ENCODE peak calls at places on chromosome X, in ten cellular contexts. D, A, G, K, S, T, L, F, M and O are unnamed samples.

GRCh38 chrX:68196939-68197791 is 236.1 kb downstream of the OPHN1 start:
- DNase-seq in F (peak; percentile 64), S (peak; percentile 12), G (peak; percentile 16), D (peak; percentile 28), K (no peak), L (peak; percentile 26), T (peak; percentile 12), M (no peak), A (no peak), O (peak; percentile 42)

GRCh38 chrX:119990995-119991787 is 47.6 kb upstream of the NKAP start:
- DNase-seq in M (no peak), K (no peak), L (no peak), S (no peak), A (no peak), T (no peak), G (peak; percentile 36), F (no peak), D (no peak), O (no peak)

GRCh38 chrX:27915617-27916016 is 65.6 kb downstream of the DCAF8L1 start:
- DNase-seq in M (no peak), T (no peak), A (no peak), F (peak; percentile 17), G (no peak), L (no peak), K (no peak), D (no peak), S (no peak), O (peak; percentile 0)

GRCh38 chrX:130260316-130260715 is 8.4 kb downstream of the ZNF280C start:
- DNase-seq in L (no peak), M (no peak), G (no peak), S (no peak), K (no peak), F (no peak), T (no peak), D (no peak), A (no peak), O (no peak)

GRCh38 chrX:110852180-110852579 is 56.6 kb upstream of the CHRDL1 start:
- DNase-seq in F (peak; percentile 52), K (no peak), M (no peak), G (peak; percentile 8), D (peak; percentile 36), A (no peak), L (no peak), S (no peak), T (no peak), O (no peak)

GRCh38 chrX:31070057-31070468 is 1.8 kb downstream of the FTHL17 start:
- DNase-seq in M (no peak), S (no peak), G (no peak), L (no peak), T (no peak), A (no peak), D (no peak), F (no peak), K (no peak), O (no peak)

GRCh38 chrX:110402091-110402854 is 43.6 kb downstream of the RTL9 start:
- DNase-seq in G (no peak), M (no peak), A (no peak), T (no peak), D (no peak), L (peak; percentile 22), K (no peak), F (no peak), S (no peak), O (peak; percentile 83)

GRCh38 chrX:53321943-53322497 is 40.6 kb upstream of the IQSEC2 start:
- DNase-seq in F (no peak), A (no peak), G (no peak), L (no peak), T (no peak), S (no peak), M (no peak), K (no peak), D (no peak), O (no peak)

GRCh38 chrX:153925387-153925738 is 701 bp downstream of the ARHGAP4 start:
- DNase-seq in A (no peak), D (no peak), M (no peak), S (no peak), G (no peak), L (no peak), T (no peak), F (no peak), K (no peak), O (no peak)

GRCh38 chrX:65607070-65607742 is 60.2 kb upstream of the MSN start:
- DNase-seq in F (no peak), G (no peak), M (no peak), S (no peak), L (no peak), A (no peak), T (no peak), D (no peak), K (no peak), O (peak; percentile 7)

GRCh38 chrX:138925330-138925729 is 213.8 kb upstream of the FGF13 start:
- DNase-seq in L (no peak), S (no peak), F (peak; percentile 66), K (no peak), D (no peak), A (no peak), G (no peak), M (no peak), T (peak; percentile 77), O (peak; percentile 23)

GRCh38 chrX:121160987-121161386 is 113.6 kb downstream of the GLUD2 start:
- DNase-seq in D (no peak), T (no peak), F (peak; percentile 69), S (no peak), L (no peak), A (no peak), M (no peak), G (no peak), K (no peak), O (no peak)

GRCh38 chrX:55489315-55490009 is at the start of gene USP51:
- DNase-seq in K (peak; percentile 57), F (no peak), L (peak; percentile 52), G (peak; percentile 52), T (peak; percentile 27), D (peak; percentile 51), A (peak; percentile 52), M (peak; percentile 78), S (no peak), O (no peak)

GRCh38 chrX:144946696-144947095 is 300.6 kb upstream of the SPANXN1 start:
- DNase-seq in G (no peak), A (no peak), M (no peak), T (no peak), L (no peak), F (no peak), D (no peak), K (no peak), S (no peak), O (no peak)

GRCh38 chrX:39017062-39017461 is 215.8 kb downstream of the MID1IP1 start:
- DNase-seq in S (no peak), K (no peak), M (no peak), G (no peak), F (no peak), T (no peak), L (no peak), D (no peak), A (no peak), O (no peak)
- TF ChIP-seq CTCF in S (no peak), K (no peak), M (no peak), G (no peak), F (no peak), T (no peak), L (no peak), D (no peak), A (no peak), O (no peak)

DNA sequence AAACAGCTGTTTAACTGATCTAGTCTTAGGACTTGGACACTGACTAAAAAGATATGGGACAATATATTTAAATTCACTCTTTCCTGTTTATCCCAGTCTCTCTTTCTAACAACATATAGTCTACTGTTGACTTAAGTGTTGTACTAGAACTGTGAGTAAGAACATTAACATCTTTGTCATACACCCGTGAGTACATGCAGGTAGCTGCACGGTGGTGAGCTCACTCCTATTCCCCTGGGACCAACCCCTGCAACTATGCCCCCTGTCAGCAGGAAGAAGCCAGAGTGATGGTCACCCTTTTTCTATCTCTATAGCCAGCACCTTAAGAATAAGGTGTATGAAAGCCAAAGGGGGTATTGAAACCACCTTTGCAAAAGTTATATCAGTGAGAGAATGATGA is 17.6 kb downstream of the TBL1X start:
- DNase-seq in M (no peak), F (no peak), K (no peak), T (no peak), S (no peak), D (no peak), L (no peak), A (no peak), G (no peak), O (no peak)
- TF ChIP-seq CTCF in M (no peak), F (no peak), K (no peak), T (no peak), S (no peak), D (no peak), L (no peak), A (no peak), G (no peak), O (no peak)

DNA sequence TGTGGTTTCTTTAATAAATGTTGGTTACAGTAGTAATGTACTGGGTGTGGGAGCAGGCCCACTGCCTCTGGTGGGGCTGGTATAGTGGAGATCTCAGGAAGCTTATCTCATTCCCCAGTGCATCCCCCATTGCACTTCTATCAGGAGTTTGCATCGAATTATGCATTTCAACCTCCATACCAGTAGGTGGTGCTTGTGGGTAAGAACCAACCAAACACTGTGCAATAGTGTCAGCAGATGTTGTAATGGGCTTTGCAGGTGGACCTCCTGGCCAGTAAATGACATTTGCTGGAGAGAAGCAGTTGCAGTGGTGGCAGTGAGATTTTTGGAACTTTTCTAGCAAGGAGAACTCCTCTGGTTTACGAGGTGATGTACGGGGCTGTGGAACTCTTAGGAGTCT is 150.6 kb downstream of the POU3F4 start:
- DNase-seq in S (no peak), G (no peak), K (no peak), T (no peak), D (no peak), L (no peak), M (no peak), A (no peak), F (peak; percentile 1), O (no peak)
- TF ChIP-seq CTCF in S (no peak), G (no peak), K (no peak), T (no peak), D (no peak), L (no peak), M (no peak), A (no peak), F (peak; percentile 20), O (no peak)

DNA sequence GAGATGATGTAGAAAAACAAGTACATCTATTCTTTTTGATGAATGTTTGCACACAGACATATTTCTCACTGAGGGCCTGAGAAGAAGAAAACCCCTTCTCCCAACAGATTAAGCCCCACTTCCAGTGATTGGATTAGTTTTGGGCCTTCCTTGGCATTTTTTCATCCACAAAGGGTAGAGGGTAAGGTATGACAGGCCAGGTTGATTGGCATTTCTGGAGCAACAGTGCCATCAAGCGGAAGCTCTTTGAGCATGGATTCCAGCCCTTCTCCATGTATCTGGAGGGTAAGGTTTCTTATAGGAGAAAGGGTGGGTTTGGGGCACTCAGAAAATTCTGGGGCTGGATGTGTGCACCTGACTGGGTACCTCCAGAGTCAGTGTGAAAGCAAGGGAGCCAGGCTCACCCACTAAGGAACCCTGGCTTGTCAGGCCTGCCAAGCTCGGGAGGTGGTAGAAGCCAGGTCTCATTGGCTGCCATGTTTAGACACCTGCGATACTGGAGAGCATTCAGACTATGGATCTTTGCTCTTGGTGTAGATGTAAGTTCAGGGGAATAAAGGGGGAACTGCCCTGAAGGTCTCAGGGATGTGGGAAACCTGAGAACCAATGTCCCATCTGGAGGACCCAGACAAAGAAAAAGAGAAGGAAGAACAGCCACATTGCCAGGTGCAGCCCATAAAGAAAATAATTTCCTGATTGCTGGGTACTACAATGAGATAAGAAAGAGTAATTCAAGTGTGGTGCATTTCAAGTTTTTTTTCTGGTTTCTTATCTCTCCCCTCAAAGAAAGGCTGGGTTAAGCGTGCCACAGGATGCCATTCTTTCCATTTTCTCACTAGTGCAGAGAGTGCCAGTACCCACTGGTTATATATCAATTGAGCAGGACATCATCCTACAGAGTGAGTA is 222.3 kb upstream of the AGTR2 start:
- DNase-seq in S (no peak), G (no peak), K (no peak), F (no peak), M (no peak), D (no peak), A (no peak), L (no peak), T (no peak), O (no peak)
- TF ChIP-seq CTCF in S (no peak), G (no peak), K (no peak), F (peak; percentile 18), M (no peak), D (no peak), A (no peak), L (no peak), T (no peak), O (no peak)